ENCODE peak calls at places on chromosomes 2 and 18, in six cellular contexts. T is lung, O is endodermal cell, M is breast epithelium, B is mesothelial cell of epicardium, S is bronchial epithelial cell. J is an unnamed sample.

GRCh38 chr2:191384829-191385228 is 139.6 kb downstream of the MYO1B start:
- DNase-seq in B (no peak), T (no peak), O (no peak), S (no peak), M (no peak), J (no peak)

GRCh38 chr2:1407950-1408695 is 5.1 kb upstream of the TPO start:
- DNase-seq in O (peak; percentile 13), T (no peak), S (no peak), B (no peak), M (no peak), J (no peak)

GRCh38 chr18:60873708-60874107 is 459.5 kb upstream of the CDH20 start:
- DNase-seq in M (no peak), T (no peak), S (no peak), O (no peak), B (no peak), J (no peak)

GRCh38 chr2:38737925-38738324 is 13.2 kb downstream of the SRSF7 start:
- DNase-seq in O (no peak), B (no peak), T (no peak), M (no peak), S (no peak), J (no peak)

GRCh38 chr18:48934708-48935432 is 15.9 kb downstream of the SMAD7 start:
- DNase-seq in S (no peak), T (no peak), B (no peak), O (no peak), M (no peak), J (no peak)

GRCh38 chr2:215635788-215636139 is 199.9 kb upstream of the FN1 start:
- DNase-seq in B (no peak), O (no peak), M (no peak), T (no peak), S (peak; percentile 92), J (no peak)

GRCh38 chr2:232728785-232729184 is 31.7 kb downstream of the GIGYF2 start:
- DNase-seq in M (no peak), O (no peak), S (no peak), T (no peak), B (no peak), J (no peak)

GRCh38 chr2:192126912-192127311 is 67.8 kb downstream of the TMEFF2 start:
- DNase-seq in M (no peak), O (no peak), S (peak; percentile 2), T (no peak), B (no peak), J (no peak)

GRCh38 chr2:183242937-183243336 is 118.7 kb downstream of the NUP35 start:
- DNase-seq in T (no peak), B (no peak), S (peak; percentile 76), M (no peak), O (no peak), J (no peak)

GRCh38 chr2:232486558-232487384 is 863 bp downstream of the ECEL1 start:
- DNase-seq in B (no peak), T (no peak), M (no peak), S (no peak), O (peak; percentile 72), J (no peak)

GRCh38 chr2:238853218-238853617 is 5.3 kb downstream of the TWIST2 start:
- DNase-seq in S (no peak), B (no peak), O (no peak), M (no peak), T (no peak), J (no peak)

GRCh38 chr18:47944972-47945843 is 14.7 kb upstream of the SMAD2 start:
- DNase-seq in T (no peak), O (no peak), M (no peak), B (no peak), S (peak; percentile 97), J (no peak)

GRCh38 chr2:222319576-222320440 is 21.0 kb upstream of the PAX3 start:
- DNase-seq in T (no peak), B (peak; percentile 60), S (no peak), M (no peak), O (peak; percentile 85), J (peak; percentile 38)

GRCh38 chr2:236089271-236090026 is 78.7 kb downstream of the GBX2 start:
- DNase-seq in O (no peak), B (no peak), S (no peak), T (no peak), M (no peak), J (no peak)

GRCh38 chr2:229335877-229336346 is 64.8 kb upstream of the PID1 start:
- DNase-seq in S (no peak), T (no peak), O (peak; percentile 57), B (no peak), M (no peak), J (no peak)

DNA sequence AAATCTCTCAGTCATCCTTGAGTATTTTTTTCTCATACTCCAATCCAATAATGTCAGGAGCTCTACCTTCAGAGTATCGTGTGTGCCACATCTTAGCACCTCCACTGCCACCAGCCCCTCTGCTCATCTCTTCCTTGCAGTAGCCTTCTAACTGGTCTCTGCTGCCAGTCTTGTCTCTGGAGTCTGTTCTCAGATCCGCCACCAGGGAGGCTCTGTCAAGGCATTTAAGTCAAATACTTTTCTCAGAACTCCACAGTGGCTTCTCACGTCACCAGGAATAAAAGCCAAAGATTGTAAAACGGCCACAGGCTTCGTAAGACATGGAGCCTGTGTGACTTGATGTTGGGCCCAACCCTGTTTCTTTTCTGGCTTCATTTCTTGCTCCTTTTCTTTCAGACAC is 7.1 kb downstream of the UNC50 start:
- DNase-seq in S (no peak), M (no peak), T (no peak), O (peak; percentile 67), B (no peak), J (no peak)
- TF ChIP-seq CTCF in S (no peak), M (no peak), T (no peak), O (peak; percentile 62), B (no peak), J (peak; percentile 29)

GRCh38 chr18:3773303-3773702 is 323.3 kb downstream of the TGIF1 start:
- DNase-seq in T (no peak), M (no peak), B (no peak), O (no peak), S (peak; percentile 70), J (no peak)
- TF ChIP-seq CTCF in T (no peak), M (no peak), B (peak; percentile 31), O (peak; percentile 44), S (peak; percentile 29), J (peak; percentile 43)

GRCh38 chr2:178418426-178418825 is 32.5 kb downstream of the PRKRA start:
- DNase-seq in T (no peak), O (no peak), S (peak; percentile 79), M (no peak), B (no peak), J (no peak)

GRCh38 chr2:178420463-178420990 is 30.4 kb downstream of the PRKRA start:
- DNase-seq in S (no peak), M (no peak), B (no peak), T (no peak), O (no peak), J (no peak)

GRCh38 chr2:178417916-178418315 is 33.1 kb downstream of the PRKRA start:
- DNase-seq in B (no peak), T (no peak), S (peak; percentile 43), O (no peak), M (no peak), J (no peak)

GRCh38 chr2:178422097-178422496 is 28.9 kb downstream of the PRKRA start:
- DNase-seq in M (no peak), O (no peak), S (peak; percentile 48), T (no peak), B (no peak), J (no peak)

DNA sequence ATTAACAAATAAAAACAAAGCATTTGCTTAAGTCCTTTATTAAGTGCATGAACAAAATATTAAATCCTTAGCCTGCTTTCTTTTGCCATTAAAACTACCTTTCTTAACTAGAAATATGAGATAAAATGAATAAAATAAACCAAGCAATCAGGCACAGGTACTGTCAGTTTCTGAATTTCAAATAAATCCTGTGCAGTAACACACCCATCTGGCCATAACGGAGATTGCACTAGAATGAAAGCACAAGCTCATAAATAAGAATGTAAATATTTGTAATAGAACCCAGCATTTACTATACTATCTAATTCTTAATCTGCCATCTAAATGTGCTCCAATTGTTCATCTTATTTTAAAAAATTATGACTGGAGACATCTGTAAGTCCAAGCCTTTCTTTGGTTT is 31.9 kb downstream of the PRKRA start:
- DNase-seq in S (peak; percentile 28), T (no peak), B (no peak), O (no peak), M (no peak), J (no peak)
- TF ChIP-seq CTCF in S (peak; percentile 18), T (no peak), B (peak; percentile 46), O (no peak), M (peak; percentile 27), J (peak; percentile 56)

DNA sequence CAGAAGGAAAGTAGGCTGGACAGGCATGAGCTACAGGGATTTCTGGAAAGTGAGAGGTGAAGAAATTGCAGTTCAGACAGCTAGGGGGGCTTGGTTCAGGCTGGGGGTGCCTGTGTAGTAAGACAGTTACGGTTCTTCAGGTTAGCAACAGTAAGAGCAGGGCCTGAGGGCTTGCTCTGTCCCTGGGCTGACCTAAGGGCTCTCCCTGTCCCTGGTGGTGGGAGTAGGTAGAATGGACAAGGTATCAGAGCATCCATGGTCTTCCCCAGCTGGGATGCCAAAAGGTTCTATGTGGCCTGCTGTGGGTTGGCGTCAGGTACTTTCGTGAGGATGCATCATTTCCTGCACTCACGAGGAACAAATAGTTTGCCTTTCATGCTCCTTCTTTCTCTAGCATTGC is 34.6 kb upstream of the TACR1 start:
- DNase-seq in O (no peak), M (no peak), T (no peak), S (no peak), B (no peak), J (no peak)
- TF ChIP-seq CTCF in O (peak; percentile 46), M (no peak), T (no peak), S (no peak), B (no peak), J (no peak)

DNA sequence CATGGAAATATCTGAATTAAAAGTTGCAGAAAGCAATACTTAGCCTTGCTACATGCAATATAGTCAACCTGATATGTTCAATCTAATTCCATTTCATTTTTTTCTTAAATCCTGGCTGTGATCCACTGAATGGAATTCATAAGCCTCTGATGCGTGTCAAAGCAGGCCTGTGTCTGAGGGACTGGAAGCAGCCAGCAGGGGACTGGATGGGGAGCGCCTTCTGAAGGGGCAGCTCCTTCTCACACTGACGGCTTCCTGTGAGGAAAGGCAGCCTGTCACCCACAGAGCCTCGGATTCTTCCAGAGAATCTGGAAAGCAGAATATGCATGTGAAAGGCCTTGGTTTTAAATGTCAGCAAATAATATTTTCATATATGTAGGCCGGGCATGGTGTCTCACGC is 73.5 kb downstream of the KCNF1 start:
- DNase-seq in S (peak; percentile 58), O (no peak), M (no peak), B (no peak), T (no peak), J (no peak)
- TF ChIP-seq CTCF in S (peak; percentile 9), O (peak; percentile 12), M (no peak), B (no peak), T (no peak), J (no peak)

GRCh38 chr2:135882415-135882814 is 6.2 kb upstream of the MCM6 start:
- DNase-seq in T (no peak), M (no peak), O (no peak), S (no peak), B (no peak), J (no peak)
- TF ChIP-seq CTCF in T (no peak), M (no peak), O (no peak), S (no peak), B (no peak), J (no peak)